ENCODE peak calls at places on chromosomes 6 and 20, in four cellular contexts. R is SK-N-SH, Q is HCT116, Z is GM23338. K is an unnamed sample.

GRCh38 chr6:34926655-34927054 is 37.6 kb downstream of the ANKS1A start:
- DNase-seq in Z (no peak), Q (no peak), R (no peak), K (no peak)

GRCh38 chr6:43989556-43990248 is 137.6 kb downstream of the MRPL14 start:
- DNase-seq in Q (no peak), Z (no peak), R (peak), K (no peak)

GRCh38 chr6:170260686-170261085 is 30.2 kb downstream of the DLL1 start:
- DNase-seq in Q (peak), Z (no peak), R (no peak), K (no peak)

GRCh38 chr6:17281497-17282481 is 628 bp downstream of the RBM24 start:
- DNase-seq in Z (peak), R (peak), Q (no peak), K (peak)

GRCh38 chr6:128519132-128519930 is 1.1 kb downstream of the PTPRK start:
- DNase-seq in Q (no peak), R (peak), Z (peak), K (peak)

GRCh38 chr6:26092443-26092842 is 5.2 kb downstream of the HFE start:
- DNase-seq in R (no peak), Z (no peak), Q (no peak), K (no peak)

GRCh38 chr6:5471637-5472430 is 210.5 kb downstream of the FARS2 start:
- DNase-seq in R (peak), Q (no peak), Z (peak), K (no peak)

GRCh38 chr6:30399390-30400058 is 54.6 kb downstream of the RPP21 start:
- DNase-seq in R (no peak), Q (no peak), Z (no peak), K (no peak)

GRCh38 chr20:62595069-62595468 is 47.2 kb upstream of the SLCO4A1 start:
- DNase-seq in Q (no peak), Z (no peak), R (no peak), K (no peak)

GRCh38 chr6:28922004-28922840 is 1.6 kb downstream of the TRIM27 start:
- DNase-seq in R (no peak), Z (no peak), Q (peak), K (peak)

GRCh38 chr20:8545212-8545611 is 413.1 kb downstream of the PLCB1 start:
- DNase-seq in R (no peak), Q (no peak), Z (no peak), K (no peak)

GRCh38 chr20:50308513-50309279 is 118.1 kb downstream of the CEBPB start:
- DNase-seq in Z (peak), Q (peak), R (peak), K (peak)

GRCh38 chr20:49381558-49382493 is 100.6 kb downstream of the KCNB1 start:
- DNase-seq in Z (no peak), R (peak), Q (peak), K (peak)

GRCh38 chr6:140736227-140736626 is 1361.8 kb upstream of the CITED2 start:
- DNase-seq in Q (no peak), R (no peak), Z (no peak), K (no peak)

GRCh38 chr20:2698912-2699311 is 6.3 kb downstream of the EBF4 start:
- DNase-seq in Q (no peak), R (no peak), Z (no peak), K (no peak)

GRCh38 chr20:59729476-59729875 is 125.1 kb downstream of the PHACTR3 start:
- DNase-seq in Z (no peak), Q (no peak), R (no peak), K (no peak)

GRCh38 chr20:58306421-58307261 is 2.9 kb upstream of the RAB22A start:
- DNase-seq in Z (no peak), R (no peak), Q (no peak), K (peak)

GRCh38 chr20:17757496-17757895 is 57.7 kb downstream of the BANF2 start:
- DNase-seq in Q (no peak), R (no peak), Z (no peak), K (no peak)

GRCh38 chr6:142846883-142847287 is 98.1 kb downstream of the HIVEP2 start:
- DNase-seq in Z (no peak), R (no peak), Q (no peak), K (no peak)

GRCh38 chr20:62120990-62121775 is 1.1 kb upstream of the LSM14B start:
- DNase-seq in R (no peak), Z (peak), Q (peak), K (peak)

GRCh38 chr20:846894-847278 is 13.4 kb downstream of the FAM110A start:
- DNase-seq in Q (no peak), Z (no peak), R (no peak), K (peak)

GRCh38 chr6:33742837-33743236 is 3.9 kb downstream of the IP6K3 start:
- DNase-seq in R (no peak), Z (no peak), Q (no peak), K (no peak)

GRCh38 chr20:42700423-42700822 is 489.3 kb downstream of the PTPRT start:
- DNase-seq in Z (no peak), Q (no peak), R (no peak), K (no peak)
- TF ChIP-seq POLR2AphosphoS5 in Z (no peak), Q (no peak), R (no peak), K (no peak)

GRCh38 chr20:35318502-35319157 is 26.4 kb upstream of the FAM83C start:
- DNase-seq in Z (no peak), Q (peak), R (no peak), K (peak)

GRCh38 chr20:35317416-35317815 is 25.2 kb upstream of the FAM83C start:
- DNase-seq in R (no peak), Z (no peak), Q (no peak), K (no peak)

GRCh38 chr20:35316086-35316485 is 23.9 kb upstream of the FAM83C start:
- DNase-seq in R (no peak), Z (no peak), Q (no peak), K (no peak)

GRCh38 chr20:35320396-35321126 is 28.3 kb upstream of the FAM83C start:
- DNase-seq in R (no peak), Q (peak), Z (peak), K (no peak)

GRCh38 chr20:35319206-35320197 is 27.3 kb upstream of the FAM83C start:
- DNase-seq in Z (no peak), Q (no peak), R (no peak), K (no peak)
- TF ChIP-seq POLR2AphosphoS5 in Z (no peak), Q (no peak), R (no peak), K (no peak)

GRCh38 chr20:47360207-47360488 is 3.6 kb upstream of the ZMYND8 start:
- DNase-seq in Z (no peak), R (no peak), Q (no peak), K (peak)
- TF ChIP-seq POLR2AphosphoS5 in Z (no peak), R (no peak), Q (no peak), K (no peak)

DNA sequence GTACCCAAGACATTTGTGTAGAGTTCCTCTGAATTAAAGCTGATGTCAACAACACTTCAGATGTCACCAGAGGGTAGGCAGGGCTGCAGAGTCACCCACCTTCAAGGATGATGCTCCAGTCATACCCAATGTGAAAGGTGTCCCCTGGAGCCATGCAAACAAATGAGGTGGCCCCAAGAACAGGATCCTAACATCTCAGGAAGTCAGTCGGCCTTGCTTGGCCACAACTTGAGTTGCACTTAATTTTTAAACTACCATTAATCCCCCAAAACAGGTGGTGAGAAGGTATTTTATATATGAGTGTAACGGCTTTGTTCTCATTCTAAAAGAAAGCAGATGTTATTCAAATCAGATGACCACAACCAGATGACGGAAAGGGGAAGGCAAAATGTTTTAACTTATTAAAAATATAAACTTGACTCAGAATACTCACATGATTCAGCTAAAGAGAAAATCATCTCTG is 21.1 kb upstream of the SERPINB1 start:
- DNase-seq in R (no peak), Q (no peak), Z (no peak), K (no peak)
- TF ChIP-seq POLR2AphosphoS5 in R (no peak), Q (no peak), Z (no peak), K (no peak)